ENCODE peak calls at places on chromosomes 6 and 20, in seven cellular contexts. One of them, this sample, is unnamed.

GRCh38 chr20:47146703-47147102 is 209.8 kb downstream of the ZMYND8 start:
- DNase-seq in MM.1S: no peak
- DNase-seq in uterus: no peak
- DNase-seq in AG04449: no peak
- DNase-seq in adrenal gland: no peak
- DNase-seq in suprapubic skin: no peak
- DNase-seq in coronary artery: no peak
- DNase-seq in this sample: peak; percentile 73

GRCh38 chr6:7392402-7392801 is 2.8 kb downstream of the RIOK1 start:
- DNase-seq in adrenal gland: peak; percentile 50
- DNase-seq in MM.1S: no peak
- DNase-seq in coronary artery: no peak
- DNase-seq in uterus: no peak
- DNase-seq in AG04449: no peak
- DNase-seq in suprapubic skin: no peak
- DNase-seq in this sample: no peak

GRCh38 chr20:24948939-24949679 is at the start of gene CST7:
- DNase-seq in uterus: no peak
- DNase-seq in coronary artery: peak; percentile 72
- DNase-seq in suprapubic skin: no peak
- DNase-seq in AG04449: no peak
- DNase-seq in adrenal gland: peak; percentile 22
- DNase-seq in MM.1S: no peak
- DNase-seq in this sample: no peak

GRCh38 chr6:16758163-16758975 is 2.9 kb downstream of the ATXN1 start:
- DNase-seq in adrenal gland: peak; percentile 37
- DNase-seq in coronary artery: no peak
- DNase-seq in suprapubic skin: no peak
- DNase-seq in uterus: no peak
- DNase-seq in MM.1S: no peak
- DNase-seq in AG04449: no peak
- DNase-seq in this sample: no peak

GRCh38 chr6:36387440-36388303 is at the start of gene ETV7:
- DNase-seq in MM.1S: peak; percentile 31
- DNase-seq in coronary artery: no peak
- DNase-seq in AG04449: no peak
- DNase-seq in suprapubic skin: no peak
- DNase-seq in adrenal gland: peak; percentile 32
- DNase-seq in uterus: peak; percentile 25
- DNase-seq in this sample: no peak

GRCh38 chr6:148440877-148441453 is 98.3 kb downstream of the SASH1 start:
- DNase-seq in MM.1S: no peak
- DNase-seq in adrenal gland: peak; percentile 64
- DNase-seq in AG04449: peak; percentile 91
- DNase-seq in suprapubic skin: peak; percentile 86
- DNase-seq in uterus: peak; percentile 74
- DNase-seq in coronary artery: peak; percentile 84
- DNase-seq in this sample: peak; percentile 85

GRCh38 chr20:6705106-6705766 is 62.2 kb upstream of the BMP2 start:
- DNase-seq in adrenal gland: no peak
- DNase-seq in coronary artery: no peak
- DNase-seq in AG04449: no peak
- DNase-seq in uterus: no peak
- DNase-seq in MM.1S: no peak
- DNase-seq in suprapubic skin: no peak
- DNase-seq in this sample: no peak

GRCh38 chr6:56102216-56102615 is 145.2 kb downstream of the COL21A1 start:
- DNase-seq in suprapubic skin: no peak
- DNase-seq in MM.1S: no peak
- DNase-seq in uterus: no peak
- DNase-seq in adrenal gland: no peak
- DNase-seq in coronary artery: no peak
- DNase-seq in AG04449: no peak
- DNase-seq in this sample: no peak

GRCh38 chr6:119495230-119495683 is 145.7 kb upstream of the MAN1A1 start:
- DNase-seq in suprapubic skin: peak; percentile 59
- DNase-seq in adrenal gland: peak; percentile 78
- DNase-seq in AG04449: no peak
- DNase-seq in MM.1S: no peak
- DNase-seq in coronary artery: no peak
- DNase-seq in uterus: no peak
- DNase-seq in this sample: no peak

GRCh38 chr20:56003966-56004365 is 1.4 kb downstream of the CBLN4 start:
- DNase-seq in suprapubic skin: no peak
- DNase-seq in AG04449: no peak
- DNase-seq in uterus: no peak
- DNase-seq in coronary artery: no peak
- DNase-seq in MM.1S: no peak
- DNase-seq in adrenal gland: peak; percentile 24
- DNase-seq in this sample: no peak

GRCh38 chr20:50987493-50988210 is 29.0 kb downstream of the MOCS3 start:
- DNase-seq in uterus: peak; percentile 79
- DNase-seq in MM.1S: peak; percentile 72
- DNase-seq in suprapubic skin: peak; percentile 71
- DNase-seq in AG04449: peak; percentile 60
- DNase-seq in coronary artery: no peak
- DNase-seq in adrenal gland: peak; percentile 83
- DNase-seq in this sample: no peak

GRCh38 chr6:165737396-165737795 is 74.4 kb upstream of the PDE10A start:
- DNase-seq in AG04449: no peak
- DNase-seq in adrenal gland: no peak
- DNase-seq in coronary artery: no peak
- DNase-seq in MM.1S: no peak
- DNase-seq in suprapubic skin: no peak
- DNase-seq in uterus: no peak
- DNase-seq in this sample: no peak

GRCh38 chr6:41694815-41695536 is 40.4 kb downstream of the TFEB start:
- DNase-seq in suprapubic skin: no peak
- DNase-seq in coronary artery: no peak
- DNase-seq in adrenal gland: no peak
- DNase-seq in AG04449: no peak
- DNase-seq in uterus: no peak
- DNase-seq in MM.1S: no peak
- DNase-seq in this sample: no peak

GRCh38 chr6:65289491-65289890 is 417.5 kb downstream of the EYS start:
- DNase-seq in coronary artery: no peak
- DNase-seq in uterus: no peak
- DNase-seq in AG04449: no peak
- DNase-seq in MM.1S: no peak
- DNase-seq in suprapubic skin: no peak
- DNase-seq in adrenal gland: no peak
- DNase-seq in this sample: no peak

GRCh38 chr6:135213616-135214015 is 32.5 kb downstream of the MYB start:
- DNase-seq in suprapubic skin: no peak
- DNase-seq in uterus: no peak
- DNase-seq in coronary artery: no peak
- DNase-seq in MM.1S: no peak
- DNase-seq in AG04449: no peak
- DNase-seq in adrenal gland: no peak
- DNase-seq in this sample: no peak

GRCh38 chr6:15368186-15368585 is 122.3 kb downstream of the JARID2 start:
- DNase-seq in adrenal gland: no peak
- DNase-seq in coronary artery: no peak
- DNase-seq in MM.1S: no peak
- DNase-seq in uterus: no peak
- DNase-seq in suprapubic skin: no peak
- DNase-seq in AG04449: no peak
- DNase-seq in this sample: no peak

GRCh38 chr20:2738734-2739398 is 46.3 kb downstream of the EBF4 start:
- DNase-seq in AG04449: no peak
- DNase-seq in uterus: no peak
- DNase-seq in adrenal gland: no peak
- DNase-seq in coronary artery: no peak
- DNase-seq in suprapubic skin: no peak
- DNase-seq in MM.1S: no peak
- DNase-seq in this sample: no peak

GRCh38 chr20:49560646-49561045 is 7.3 kb downstream of the PTGIS start:
- DNase-seq in AG04449: no peak
- DNase-seq in suprapubic skin: peak; percentile 62
- DNase-seq in uterus: peak; percentile 39
- DNase-seq in adrenal gland: no peak
- DNase-seq in coronary artery: peak; percentile 72
- DNase-seq in MM.1S: no peak
- DNase-seq in this sample: no peak

GRCh38 chr6:136235233-136235564 is 14.9 kb downstream of the MTFR2 start:
- DNase-seq in MM.1S: no peak
- DNase-seq in adrenal gland: no peak
- DNase-seq in suprapubic skin: no peak
- DNase-seq in coronary artery: no peak
- DNase-seq in uterus: no peak
- DNase-seq in AG04449: no peak
- DNase-seq in this sample: no peak

GRCh38 chr6:101803146-101803545 is 409.6 kb downstream of the GRIK2 start:
- DNase-seq in uterus: no peak
- DNase-seq in adrenal gland: no peak
- DNase-seq in suprapubic skin: no peak
- DNase-seq in AG04449: no peak
- DNase-seq in MM.1S: no peak
- DNase-seq in coronary artery: no peak
- DNase-seq in this sample: no peak

GRCh38 chr20:31972481-31973386 is 4.8 kb downstream of the XKR7 start:
- DNase-seq in coronary artery: no peak
- DNase-seq in uterus: no peak
- DNase-seq in MM.1S: no peak
- DNase-seq in suprapubic skin: no peak
- DNase-seq in adrenal gland: no peak
- DNase-seq in AG04449: no peak
- DNase-seq in this sample: peak; percentile 91

GRCh38 chr20:21505810-21506530 is 7.9 kb downstream of the NKX2-2 start:
- DNase-seq in suprapubic skin: no peak
- DNase-seq in coronary artery: peak; percentile 66
- DNase-seq in MM.1S: peak; percentile 66
- DNase-seq in AG04449: no peak
- DNase-seq in adrenal gland: peak; percentile 52
- DNase-seq in uterus: no peak
- DNase-seq in this sample: no peak

GRCh38 chr6:170182093-170182780 is 108.6 kb downstream of the DLL1 start:
- DNase-seq in uterus: no peak
- DNase-seq in adrenal gland: no peak
- DNase-seq in MM.1S: no peak
- DNase-seq in AG04449: no peak
- DNase-seq in suprapubic skin: no peak
- DNase-seq in coronary artery: no peak
- DNase-seq in this sample: no peak

GRCh38 chr6:50706575-50706974 is 6.8 kb upstream of the TFAP2D start:
- DNase-seq in uterus: no peak
- DNase-seq in suprapubic skin: no peak
- DNase-seq in AG04449: no peak
- DNase-seq in coronary artery: no peak
- DNase-seq in MM.1S: no peak
- DNase-seq in adrenal gland: no peak
- DNase-seq in this sample: no peak

GRCh38 chr6:22062807-22063408 is 233.9 kb downstream of the PRL start:
- DNase-seq in AG04449: no peak
- DNase-seq in coronary artery: no peak
- DNase-seq in MM.1S: no peak
- DNase-seq in adrenal gland: no peak
- DNase-seq in suprapubic skin: no peak
- DNase-seq in uterus: no peak
- DNase-seq in this sample: no peak

GRCh38 chr6:146381486-146381885 is 162.1 kb upstream of the RAB32 start:
- DNase-seq in uterus: no peak
- DNase-seq in adrenal gland: no peak
- DNase-seq in suprapubic skin: no peak
- DNase-seq in coronary artery: no peak
- DNase-seq in MM.1S: no peak
- DNase-seq in AG04449: no peak
- DNase-seq in this sample: no peak
- TF ChIP-seq CTCF in uterus: no peak
- TF ChIP-seq CTCF in adrenal gland: no peak
- TF ChIP-seq CTCF in suprapubic skin: no peak
- TF ChIP-seq CTCF in coronary artery: no peak
- TF ChIP-seq CTCF in MM.1S: no peak
- TF ChIP-seq CTCF in AG04449: no peak
- TF ChIP-seq CTCF in this sample: peak; percentile 44

GRCh38 chr6:158591134-158591809 is 31.4 kb downstream of the TMEM181 start:
- DNase-seq in AG04449: no peak
- DNase-seq in coronary artery: no peak
- DNase-seq in MM.1S: no peak
- DNase-seq in uterus: no peak
- DNase-seq in adrenal gland: no peak
- DNase-seq in suprapubic skin: no peak
- DNase-seq in this sample: no peak

GRCh38 chr6:158597565-158597964 is 37.7 kb downstream of the TMEM181 start:
- DNase-seq in suprapubic skin: no peak
- DNase-seq in coronary artery: no peak
- DNase-seq in AG04449: no peak
- DNase-seq in MM.1S: no peak
- DNase-seq in uterus: no peak
- DNase-seq in adrenal gland: no peak
- DNase-seq in this sample: no peak

GRCh38 chr6:158593670-158594069 is 33.8 kb downstream of the TMEM181 start:
- DNase-seq in AG04449: no peak
- DNase-seq in adrenal gland: no peak
- DNase-seq in uterus: no peak
- DNase-seq in suprapubic skin: no peak
- DNase-seq in MM.1S: no peak
- DNase-seq in coronary artery: no peak
- DNase-seq in this sample: no peak

GRCh38 chr6:158596861-158597260 is 37.0 kb downstream of the TMEM181 start:
- DNase-seq in coronary artery: no peak
- DNase-seq in uterus: no peak
- DNase-seq in adrenal gland: no peak
- DNase-seq in AG04449: no peak
- DNase-seq in suprapubic skin: no peak
- DNase-seq in MM.1S: no peak
- DNase-seq in this sample: no peak

DNA sequence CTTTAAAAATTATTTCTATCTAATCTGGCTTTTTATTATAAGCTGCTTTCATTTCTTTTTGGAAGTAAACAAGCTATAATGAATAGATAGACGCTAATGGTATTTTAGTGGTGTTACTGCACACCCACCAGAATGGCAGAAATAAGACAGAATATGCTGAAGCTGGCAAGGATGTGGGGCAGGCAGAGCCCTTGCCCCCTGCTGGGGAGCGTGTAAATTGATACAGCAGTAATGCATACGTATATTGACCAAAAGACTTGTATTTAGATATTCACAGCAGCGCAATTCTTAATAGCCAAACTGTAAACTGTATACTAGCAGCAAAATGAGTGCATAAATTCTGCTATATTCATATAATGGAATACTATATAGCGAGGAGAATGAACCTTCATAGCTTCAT is 35.3 kb downstream of the TMEM181 start:
- DNase-seq in MM.1S: no peak
- DNase-seq in coronary artery: no peak
- DNase-seq in adrenal gland: no peak
- DNase-seq in AG04449: no peak
- DNase-seq in uterus: no peak
- DNase-seq in suprapubic skin: no peak
- DNase-seq in this sample: no peak
- TF ChIP-seq CTCF in MM.1S: no peak
- TF ChIP-seq CTCF in coronary artery: no peak
- TF ChIP-seq CTCF in adrenal gland: peak; percentile 19
- TF ChIP-seq CTCF in AG04449: peak; percentile 13
- TF ChIP-seq CTCF in uterus: no peak
- TF ChIP-seq CTCF in suprapubic skin: no peak
- TF ChIP-seq CTCF in this sample: peak; percentile 39

GRCh38 chr6:99802396-99803031 is 191.5 kb downstream of the MCHR2 start:
- DNase-seq in MM.1S: no peak
- DNase-seq in adrenal gland: no peak
- DNase-seq in suprapubic skin: no peak
- DNase-seq in AG04449: no peak
- DNase-seq in coronary artery: no peak
- DNase-seq in uterus: no peak
- DNase-seq in this sample: peak; percentile 29
- TF ChIP-seq CTCF in MM.1S: no peak
- TF ChIP-seq CTCF in adrenal gland: no peak
- TF ChIP-seq CTCF in suprapubic skin: no peak
- TF ChIP-seq CTCF in AG04449: no peak
- TF ChIP-seq CTCF in coronary artery: no peak
- TF ChIP-seq CTCF in uterus: no peak
- TF ChIP-seq CTCF in this sample: peak; percentile 44

GRCh38 chr20:19583532-19584175 is 174.4 kb upstream of the RIN2 start:
- DNase-seq in suprapubic skin: peak; percentile 75
- DNase-seq in MM.1S: peak; percentile 63
- DNase-seq in AG04449: no peak
- DNase-seq in coronary artery: peak; percentile 72
- DNase-seq in uterus: peak; percentile 63
- DNase-seq in adrenal gland: peak; percentile 82
- DNase-seq in this sample: no peak
- TF ChIP-seq CTCF in suprapubic skin: peak; percentile 84
- TF ChIP-seq CTCF in MM.1S: peak; percentile 93
- TF ChIP-seq CTCF in AG04449: peak; percentile 81
- TF ChIP-seq CTCF in coronary artery: peak; percentile 80
- TF ChIP-seq CTCF in uterus: peak; percentile 59
- TF ChIP-seq CTCF in adrenal gland: peak; percentile 85
- TF ChIP-seq CTCF in this sample: peak; percentile 92